ENCODE peak calls at places on chromosomes 2 and 18, in ten cellular contexts. N is ovary, X is transverse colon, W is A549, Z is stomach, A is tibial nerve, O is sigmoid colon, P is K562, R is SK-N-SH, U is H1. I is an unnamed sample.

GRCh38 chr2:75574106-75574505 is 13.4 kb upstream of the EVA1A start:
- DNase-seq in U (no peak), A (no peak), Z (no peak), X (no peak), P (no peak), N (no peak), W (peak), O (no peak), R (no peak), I (no peak)

GRCh38 chr18:79748321-79749157 is 49.2 kb upstream of the KCNG2 start:
- DNase-seq in Z (no peak), X (no peak), O (peak), A (no peak), R (no peak), P (no peak), W (no peak), N (no peak), U (no peak), I (peak)

GRCh38 chr2:176653856-176654443 is 384.7 kb downstream of the MTX2 start:
- DNase-seq in P (peak), N (peak), U (no peak), X (peak), Z (peak), O (peak), W (peak), R (peak), A (no peak), I (no peak)

GRCh38 chr18:53795061-53795460 is 429.4 kb downstream of the MBD2 start:
- DNase-seq in W (no peak), R (no peak), X (no peak), N (no peak), Z (no peak), O (no peak), U (no peak), A (no peak), P (no peak), I (no peak)

GRCh38 chr2:77649856-77650255 is 127.7 kb upstream of the LRRTM4 start:
- DNase-seq in X (no peak), R (no peak), N (no peak), P (no peak), U (no peak), O (no peak), Z (no peak), W (no peak), A (no peak), I (no peak)

GRCh38 chr18:62717850-62718229 is 2.5 kb downstream of the PHLPP1 start:
- DNase-seq in P (no peak), A (no peak), N (no peak), U (no peak), X (no peak), O (no peak), Z (no peak), R (no peak), W (peak), I (no peak)

GRCh38 chr2:43302311-43303051 is 76.1 kb upstream of the ZFP36L2 start:
- DNase-seq in A (no peak), X (no peak), N (no peak), O (no peak), W (no peak), U (no peak), Z (no peak), R (no peak), P (no peak), I (no peak)

GRCh38 chr2:185793532-185794073 is 55.0 kb downstream of the FSIP2 start:
- DNase-seq in Z (no peak), P (no peak), N (no peak), W (no peak), R (no peak), O (no peak), U (no peak), X (no peak), A (no peak), I (no peak)

GRCh38 chr2:207163053-207163814 is 2.5 kb downstream of the KLF7 start:
- DNase-seq in P (no peak), W (peak), A (no peak), N (peak), Z (peak), X (peak), O (no peak), U (no peak), R (no peak), I (no peak)

GRCh38 chr18:73785276-73785675 is 362.4 kb downstream of the FBXO15 start:
- DNase-seq in P (no peak), W (no peak), X (no peak), O (no peak), U (no peak), R (no peak), N (no peak), A (no peak), Z (no peak), I (no peak)

GRCh38 chr2:69975853-69976462 is 14.5 kb upstream of the ASPRV1 start:
- DNase-seq in W (no peak), X (no peak), A (no peak), N (no peak), P (peak), O (peak), U (no peak), Z (peak), R (no peak), I (no peak)

GRCh38 chr18:63301458-63301857 is 18.1 kb downstream of the BCL2 start:
- DNase-seq in R (no peak), P (no peak), U (no peak), N (peak), A (no peak), Z (no peak), X (no peak), O (no peak), W (no peak), I (no peak)

GRCh38 chr2:74835831-74836674 is 2.1 kb downstream of the HK2 start:
- DNase-seq in P (peak), Z (no peak), A (no peak), U (no peak), X (no peak), N (no peak), R (peak), W (peak), O (no peak), I (no peak)

GRCh38 chr2:101830146-101830545 is 132.6 kb downstream of the MAP4K4 start:
- DNase-seq in Z (no peak), R (no peak), A (no peak), N (no peak), P (no peak), O (no peak), U (no peak), X (no peak), W (no peak), I (no peak)

GRCh38 chr2:148670773-148671172 is 26.2 kb downstream of the EPC2 start:
- DNase-seq in R (no peak), A (no peak), W (peak), P (no peak), N (no peak), X (no peak), O (no peak), Z (no peak), U (no peak), I (no peak)

GRCh38 chr2:230680463-230681195 is 32.0 kb upstream of the CAB39 start:
- DNase-seq in R (no peak), Z (no peak), P (no peak), X (no peak), N (no peak), U (no peak), O (no peak), A (no peak), W (no peak), I (no peak)

GRCh38 chr2:234958311-234958710 is 6.5 kb downstream of the SH3BP4 start:
- DNase-seq in W (no peak), R (no peak), P (no peak), N (no peak), X (no peak), U (no peak), Z (no peak), O (peak), A (no peak), I (peak)

GRCh38 chr2:99150691-99151090 is 4.1 kb downstream of the TSGA10 start:
- DNase-seq in A (no peak), R (no peak), O (no peak), N (no peak), Z (no peak), W (no peak), X (no peak), U (no peak), P (no peak), I (no peak)

GRCh38 chr2:50097118-50097517 is 934.8 kb downstream of the NRXN1 start:
- DNase-seq in O (no peak), U (no peak), A (no peak), X (no peak), R (no peak), N (no peak), W (no peak), Z (no peak), P (no peak), I (no peak)

GRCh38 chr2:96138146-96139145 is at the start of gene ASTL:
- DNase-seq in A (no peak), R (peak), W (peak), X (peak), Z (peak), N (no peak), O (no peak), P (peak), U (peak), I (no peak)

GRCh38 chr2:179424571-179424970 is 159.9 kb upstream of the SESTD1 start:
- DNase-seq in N (no peak), R (no peak), Z (no peak), O (no peak), W (no peak), U (no peak), X (no peak), P (no peak), A (no peak), I (no peak)

GRCh38 chr2:198880421-198880820 is 577.3 kb downstream of the SATB2 start:
- DNase-seq in U (no peak), N (no peak), X (no peak), W (no peak), Z (no peak), P (no peak), O (no peak), R (no peak), A (no peak), I (no peak)

GRCh38 chr2:127681288-127681771 is 6.0 kb upstream of the LIMS2 start:
- DNase-seq in P (no peak), W (no peak), X (no peak), A (no peak), Z (no peak), U (peak), N (no peak), R (peak), O (peak), I (no peak)
- TF ChIP-seq EP300 in P (no peak), W (no peak), X (no peak), A (no peak), Z (no peak), U (no peak), N (no peak), R (no peak), O (no peak), I (no peak)

DNA sequence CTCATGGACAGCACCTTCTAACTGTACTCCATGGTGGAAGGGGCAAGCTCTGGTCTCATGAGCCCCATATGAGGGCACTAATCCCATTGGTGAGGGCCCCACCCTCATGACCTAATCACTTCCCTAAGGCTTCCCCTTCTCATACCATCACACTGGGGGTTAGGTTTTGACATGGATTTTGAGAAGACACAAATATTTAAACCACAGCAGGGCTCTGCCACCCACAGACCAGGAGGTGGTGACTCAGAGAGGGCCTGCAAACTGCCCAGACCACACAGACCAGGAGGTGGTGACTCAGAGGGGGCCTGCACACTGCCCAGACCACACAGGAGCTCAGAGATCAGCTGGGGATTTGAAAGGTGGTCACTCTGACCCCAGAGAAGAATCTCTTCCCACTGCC is 222.0 kb downstream of the KLHL29 start:
- DNase-seq in U (no peak), O (peak), Z (no peak), X (no peak), A (no peak), N (no peak), W (no peak), R (no peak), P (no peak), I (no peak)
- TF ChIP-seq EP300 in U (no peak), O (no peak), Z (no peak), X (no peak), A (no peak), N (no peak), W (no peak), R (no peak), P (no peak), I (no peak)

DNA sequence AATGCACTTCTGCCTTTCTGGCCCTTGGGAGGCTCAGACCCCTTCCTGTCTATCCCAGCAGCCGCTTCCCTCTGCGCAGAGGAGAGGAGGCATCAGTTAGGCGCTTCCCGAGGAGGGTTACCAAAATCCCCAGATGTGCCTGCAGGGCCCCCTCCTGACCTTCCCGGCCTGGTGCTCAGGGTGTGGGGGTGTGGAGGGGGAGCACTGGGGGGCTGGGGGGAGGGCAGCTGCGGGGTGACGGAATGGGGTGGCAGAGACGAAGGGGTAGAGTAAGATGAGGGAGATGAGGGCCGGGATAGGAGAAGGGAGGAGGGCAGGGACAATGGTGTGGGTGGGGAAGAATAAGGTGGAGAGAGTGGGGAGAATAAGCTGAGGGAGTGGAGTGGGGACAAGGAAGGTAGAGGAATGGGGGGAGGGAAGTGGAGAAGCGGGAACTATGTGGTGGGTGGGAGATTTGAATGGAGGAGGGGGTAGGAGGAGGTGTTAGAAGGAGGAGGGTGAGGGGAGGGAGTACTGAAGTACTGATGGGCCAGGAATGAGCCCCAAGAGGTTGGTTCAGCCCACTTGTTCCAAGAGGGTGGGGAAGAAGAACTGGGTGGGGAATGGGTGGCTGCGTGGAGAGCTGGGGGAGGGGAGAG is 6.5 kb upstream of the ZAP70 start:
- DNase-seq in Z (no peak), N (no peak), U (no peak), P (no peak), X (peak), A (no peak), W (no peak), O (no peak), R (no peak), I (no peak)
- TF ChIP-seq EP300 in Z (no peak), N (no peak), U (no peak), P (no peak), X (no peak), A (no peak), W (no peak), O (no peak), R (no peak), I (no peak)

GRCh38 chr2:112579280-112579679 is 5.1 kb upstream of the CHCHD5 start:
- DNase-seq in Z (no peak), W (peak), O (no peak), N (no peak), R (no peak), U (no peak), A (no peak), P (no peak), X (no peak), I (no peak)
- TF ChIP-seq EP300 in Z (no peak), W (no peak), O (no peak), N (no peak), R (no peak), U (no peak), A (no peak), P (no peak), X (no peak), I (no peak)

DNA sequence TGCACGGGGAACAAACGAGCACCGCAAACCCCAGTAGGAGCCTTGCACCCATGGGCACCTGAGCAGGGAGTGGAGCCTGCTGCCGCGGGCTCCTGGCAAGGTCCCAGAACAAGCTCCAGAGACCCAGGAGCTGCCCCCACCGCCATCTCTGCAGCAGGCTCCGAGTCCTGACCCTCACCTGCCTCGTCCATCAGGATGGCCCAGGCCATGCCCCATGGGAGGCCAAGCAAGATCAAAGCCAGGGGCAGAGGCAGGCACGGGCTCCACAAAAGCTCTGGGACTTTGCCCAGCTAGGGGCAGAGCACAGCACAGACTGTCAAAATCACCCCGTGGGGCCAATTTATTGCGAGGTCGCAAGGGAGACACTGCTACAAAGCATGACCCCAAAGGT is 43.6 kb downstream of the GPC1 start:
- DNase-seq in W (no peak), P (no peak), N (no peak), U (no peak), A (no peak), X (no peak), O (peak), Z (peak), R (peak), I (peak)
- TF ChIP-seq EP300 in W (no peak), P (no peak), N (no peak), U (no peak), A (no peak), X (no peak), O (no peak), Z (no peak), R (no peak), I (no peak)

GRCh38 chr18:27685807-27686412 is 491.0 kb downstream of the CDH2 start:
- DNase-seq in Z (peak), N (no peak), R (peak), P (peak), X (no peak), O (no peak), A (no peak), U (no peak), W (peak), I (no peak)
- TF ChIP-seq EP300 in Z (no peak), N (no peak), R (no peak), P (no peak), X (no peak), O (no peak), A (no peak), U (no peak), W (no peak), I (no peak)

GRCh38 chr2:85116207-85116606 is 17.0 kb upstream of the TCF7L1 start:
- DNase-seq in U (no peak), A (no peak), N (no peak), R (no peak), X (no peak), W (no peak), O (no peak), Z (no peak), P (no peak), I (no peak)

GRCh38 chr2:85111819-85112281 is 21.3 kb upstream of the TCF7L1 start:
- DNase-seq in O (no peak), R (no peak), N (no peak), Z (no peak), A (no peak), U (no peak), P (no peak), W (no peak), X (no peak), I (no peak)

GRCh38 chr2:85114586-85115330 is 18.4 kb upstream of the TCF7L1 start:
- DNase-seq in N (no peak), R (no peak), P (no peak), U (no peak), X (no peak), A (no peak), W (no peak), O (no peak), Z (no peak), I (no peak)

GRCh38 chr2:85110991-85111560 is 22.1 kb upstream of the TCF7L1 start:
- DNase-seq in Z (no peak), O (no peak), A (no peak), X (no peak), U (no peak), R (no peak), N (no peak), P (no peak), W (no peak), I (no peak)

DNA sequence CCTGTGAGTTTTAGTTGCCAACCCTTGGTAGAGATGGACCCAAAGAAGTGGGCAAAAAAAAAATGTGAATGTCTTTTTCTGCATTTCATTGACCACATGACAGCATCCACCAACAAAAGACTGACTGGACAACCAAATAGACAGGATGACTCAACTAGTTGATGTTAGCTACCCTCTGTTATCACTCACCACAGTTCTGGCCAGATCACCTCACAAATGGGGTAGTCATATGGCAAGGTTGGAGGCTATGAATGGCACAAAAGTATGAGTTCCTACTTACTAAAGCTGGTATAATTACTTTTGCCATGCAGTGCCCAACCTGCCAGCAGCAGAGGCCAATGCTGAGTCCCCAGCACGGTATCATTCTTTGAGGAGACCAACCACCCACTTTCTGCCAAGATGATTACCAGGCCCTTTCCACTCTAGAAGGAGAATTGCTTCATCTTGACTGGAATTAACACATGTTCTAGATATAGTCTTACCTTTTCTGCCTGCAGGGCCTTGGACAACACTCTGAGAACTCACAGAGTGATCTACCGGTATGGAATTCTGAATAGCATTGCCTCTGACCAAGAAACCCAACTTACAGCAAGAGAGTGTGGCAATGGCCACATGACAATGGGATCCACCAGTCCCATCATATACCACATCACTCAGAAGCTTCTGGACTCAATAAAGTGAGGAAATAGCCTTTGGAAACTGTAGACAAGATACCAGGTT is 20.1 kb upstream of the TCF7L1 start:
- DNase-seq in W (no peak), O (no peak), R (no peak), N (no peak), U (no peak), X (no peak), Z (no peak), A (no peak), P (no peak), I (no peak)
- TF ChIP-seq EP300 in W (no peak), O (no peak), R (no peak), N (no peak), U (no peak), X (no peak), Z (no peak), A (no peak), P (no peak), I (no peak)